ENCODE peak calls at places on chromosome 17, in seven cellular contexts. P is neural crest cell; M is activated CD8-positive, alpha-beta T cell treated with anti-CD3 and anti-CD28 coated beads for 36 hours; I is mucosa of descending colon; N is GM10248; R is mesothelial cell of epicardium; E is ascending aorta. F is an unnamed sample.

GRCh38 chr17:9912146-9913099 is 7.4 kb upstream of the RCVRN start:
- DNase-seq in P (no peak), M (no peak), I (no peak), N (no peak), R (no peak), E (no peak), F (no peak)

GRCh38 chr17:65545708-65546523 is 15.5 kb downstream of the AXIN2 start:
- DNase-seq in P (peak), M (no peak), I (peak), N (no peak), R (no peak), E (no peak), F (no peak)

GRCh38 chr17:76481091-76481655 is 13.8 kb downstream of the AANAT start:
- DNase-seq in P (no peak), M (peak), I (no peak), N (peak), R (no peak), E (no peak), F (no peak)

GRCh38 chr17:81418710-81419332 is 23.6 kb downstream of the BAHCC1 start:
- DNase-seq in P (no peak), M (no peak), I (no peak), N (no peak), R (no peak), E (no peak), F (no peak)

GRCh38 chr17:29589524-29590260 is at the start of gene GIT1:
- DNase-seq in P (peak), M (peak), I (peak), N (peak), R (peak), E (peak), F (peak)

GRCh38 chr17:6623941-6624340 is 16.6 kb downstream of the KIAA0753 start:
- DNase-seq in P (no peak), M (no peak), I (no peak), N (no peak), R (no peak), E (no peak), F (no peak)

GRCh38 chr17:51258756-51259573 is 884 bp downstream of the MBTD1 start:
- DNase-seq in P (no peak), M (peak), I (peak), N (peak), R (peak), E (no peak), F (peak)

GRCh38 chr17:73320601-73321264 is 8.9 kb upstream of the CDC42EP4 start:
- DNase-seq in P (no peak), M (no peak), I (no peak), N (no peak), R (no peak), E (no peak), F (no peak)

GRCh38 chr17:34252138-34252889 is 2.8 kb upstream of the CCL2 start:
- DNase-seq in P (no peak), M (no peak), I (peak), N (peak), R (peak), E (peak), F (no peak)

GRCh38 chr17:29621751-29622194 is 939 bp downstream of the CORO6 start:
- DNase-seq in P (no peak), M (no peak), I (no peak), N (no peak), R (no peak), E (no peak), F (no peak)

GRCh38 chr17:2797632-2798031 is 1.4 kb downstream of the RAP1GAP2 start:
- DNase-seq in P (no peak), M (no peak), I (peak), N (no peak), R (no peak), E (no peak), F (no peak)

GRCh38 chr17:48262982-48263586 is 155.5 kb downstream of the SNX11 start:
- DNase-seq in P (no peak), M (no peak), I (no peak), N (no peak), R (no peak), E (no peak), F (no peak)

GRCh38 chr17:36544320-36545092 is at the start of gene GGNBP2:
- DNase-seq in P (peak), M (peak), I (peak), N (peak), R (peak), E (peak), F (peak)

GRCh38 chr17:57609878-57610270 is 135.2 kb downstream of the CCDC182 start:
- DNase-seq in P (no peak), M (no peak), I (no peak), N (no peak), R (no peak), E (no peak), F (no peak)

GRCh38 chr17:76427457-76428231 is 25.3 kb downstream of the UBE2O start:
- DNase-seq in P (no peak), M (no peak), I (peak), N (no peak), R (no peak), E (no peak), F (no peak)